ENCODE peak calls at places on chromosomes 6 and 20, in four cellular contexts. W, K, N and P are unnamed samples.

GRCh38 chr6:53728570-53729194 is 63.1 kb upstream of the KLHL31 start:
- DNase-seq in W (peak; percentile 34), N (peak; percentile 78), K (peak; percentile 38), P (no peak)

GRCh38 chr6:105263685-105264298 is 84.0 kb upstream of the POPDC3 start:
- DNase-seq in N (no peak), W (no peak), K (no peak), P (no peak)

GRCh38 chr6:75012018-75012417 is 193.8 kb downstream of the COL12A1 start:
- DNase-seq in K (no peak), N (no peak), W (no peak), P (no peak)

GRCh38 chr6:157235600-157236039 is 87.7 kb downstream of the TMEM242 start:
- DNase-seq in N (no peak), W (peak; percentile 25), K (peak; percentile 19), P (no peak)

GRCh38 chr20:9989066-9989724 is 45.6 kb upstream of the ANKEF1 start:
- DNase-seq in W (no peak), N (no peak), K (peak; percentile 79), P (no peak)

GRCh38 chr6:105994522-105995402 is 91.4 kb upstream of the PRDM1 start:
- DNase-seq in N (peak; percentile 76), K (peak; percentile 57), W (peak; percentile 62), P (peak; percentile 83)

GRCh38 chr6:94269256-94269655 is 849.9 kb upstream of the EPHA7 start:
- DNase-seq in W (no peak), K (no peak), N (no peak), P (no peak)

GRCh38 chr20:62820962-62821725 is 4.3 kb downstream of the COL9A3 start:
- DNase-seq in W (no peak), N (no peak), K (no peak), P (no peak)

GRCh38 chr6:54072708-54073313 is 38.4 kb upstream of the MLIP start:
- DNase-seq in W (no peak), N (no peak), K (no peak), P (no peak)

GRCh38 chr6:132130530-132131298 is 179.5 kb upstream of the CCN2 start:
- DNase-seq in N (no peak), K (no peak), W (no peak), P (no peak)

GRCh38 chr20:48817367-48818030 is 10.3 kb downstream of the PREX1 start:
- DNase-seq in N (no peak), K (no peak), W (no peak), P (no peak)

GRCh38 chr6:61887425-61887824 is 398.6 kb downstream of the KHDRBS2 start:
- DNase-seq in N (no peak), K (no peak), W (no peak), P (no peak)

GRCh38 chr6:105192707-105193465 is 13.1 kb upstream of the POPDC3 start:
- DNase-seq in N (no peak), K (peak; percentile 76), W (no peak), P (no peak)

GRCh38 chr6:167998206-167998605 is 735 bp downstream of the KIF25 start:
- DNase-seq in K (no peak), N (no peak), W (no peak), P (no peak)

GRCh38 chr6:116500969-116501433 is 10.4 kb upstream of the CALHM5 start:
- DNase-seq in K (peak; percentile 81), W (no peak), N (no peak), P (no peak)

GRCh38 chr6:7555671-7556070 is 14.2 kb downstream of the DSP start:
- DNase-seq in N (no peak), W (no peak), K (no peak), P (no peak)

GRCh38 chr6:137451926-137452325 is 42.3 kb downstream of the OLIG3 start:
- DNase-seq in K (peak; percentile 33), W (no peak), N (no peak), P (no peak)

GRCh38 chr6:64294034-64294433 is 658.4 kb downstream of the PHF3 start:
- DNase-seq in W (no peak), N (no peak), K (peak; percentile 4), P (no peak)

GRCh38 chr6:135179920-135180457 is 1.1 kb upstream of the MYB start:
- DNase-seq in N (no peak), K (no peak), W (no peak), P (no peak)

GRCh38 chr6:14371530-14371929 is 254.0 kb downstream of the CD83 start:
- DNase-seq in N (no peak), W (no peak), K (no peak), P (no peak)

GRCh38 chr6:109053285-109053684 is 41.4 kb downstream of the SESN1 start:
- DNase-seq in W (no peak), N (no peak), K (no peak), P (no peak)

GRCh38 chr20:35003211-35004031 is 47.8 kb downstream of the MYH7B start:
- DNase-seq in N (no peak), W (no peak), K (no peak), P (peak; percentile 48)

GRCh38 chr20:6533321-6533720 is 234.2 kb upstream of the BMP2 start:
- DNase-seq in K (no peak), W (no peak), N (no peak), P (no peak)

GRCh38 chr20:62042025-62042820 is 23.5 kb downstream of the TAF4 start:
- DNase-seq in K (no peak), W (no peak), N (no peak), P (no peak)

GRCh38 chr20:23248524-23248923 is 102.1 kb upstream of the NXT1 start:
- DNase-seq in N (no peak), K (no peak), W (no peak), P (no peak)

GRCh38 chr20:44572551-44573500 is 9.6 kb upstream of the PKIG start:
- DNase-seq in K (peak; percentile 94), N (no peak), W (peak; percentile 68), P (no peak)

GRCh38 chr6:46174904-46175303 is 4.1 kb upstream of the ENPP5 start:
- DNase-seq in W (no peak), K (no peak), N (no peak), P (no peak)

GRCh38 chr6:57305754-57306153 is 11.7 kb upstream of the PRIM2 start:
- DNase-seq in N (no peak), W (no peak), K (no peak), P (no peak)

GRCh38 chr20:19774086-19774933 is 16.3 kb downstream of the RIN2 start:
- DNase-seq in N (no peak), K (no peak), W (peak; percentile 37), P (no peak)